ENCODE peak calls at places on chromosomes 13 and 19, in five cellular contexts. E is T follicular helper cell; A is H7; I is iPS-NIHi11; R is activated CD4-positive, alpha-beta T cell treated with anti-CD3 and anti-CD28 coated beads, Interleukin-2, amount 10 ng/mL, durations not matched to agents 7 days and 5 days. W is an unnamed sample.

GRCh38 chr19:3270908-3271307 is 46.4 kb downstream of the CELF5 start:
- DNase-seq in E (peak; percentile 37), A (peak; percentile 86), I (peak; percentile 69), R (peak; percentile 55), W (no peak)

GRCh38 chr19:782195-783043 is 14.8 kb upstream of the PTBP1 start:
- DNase-seq in E (no peak), A (peak; percentile 90), I (peak; percentile 72), R (no peak), W (no peak)

GRCh38 chr13:32354040-32354439 is 38.7 kb downstream of the BRCA2 start:
- DNase-seq in E (no peak), A (no peak), I (no peak), R (no peak), W (no peak)

GRCh38 chr13:28059214-28059613 is 41.2 kb downstream of the FLT3 start:
- DNase-seq in E (peak; percentile 19), A (peak; percentile 40), I (peak; percentile 73), R (peak; percentile 52), W (peak; percentile 53)

GRCh38 chr19:13526552-13526951 is 20.3 kb upstream of the CACNA1A start:
- DNase-seq in E (no peak), A (peak; percentile 52), I (peak; percentile 70), R (peak; percentile 9), W (peak; percentile 47)

GRCh38 chr13:34347784-34348573 is 530.0 kb downstream of the RFC3 start:
- DNase-seq in E (no peak), A (no peak), I (no peak), R (no peak), W (no peak)

GRCh38 chr19:821228-821975 is at the start of gene PLPPR3:
- DNase-seq in E (no peak), A (peak; percentile 93), I (peak; percentile 80), R (no peak), W (no peak)

GRCh38 chr13:84912720-84913119 is 886.5 kb downstream of the SLITRK6 start:
- DNase-seq in E (no peak), A (no peak), I (no peak), R (no peak), W (no peak)

GRCh38 chr13:28540612-28541011 is 45.7 kb upstream of the FLT1 start:
- DNase-seq in E (no peak), A (peak; percentile 60), I (no peak), R (no peak), W (no peak)

GRCh38 chr19:14089412-14089661 is 1.2 kb downstream of the SAMD1 start:
- DNase-seq in E (no peak), A (peak; percentile 74), I (no peak), R (no peak), W (no peak)

GRCh38 chr19:16671652-16672274 is 10.8 kb downstream of the TMEM38A start:
- DNase-seq in E (no peak), A (no peak), I (no peak), R (no peak), W (no peak)

GRCh38 chr19:42199440-42200115 is 17.9 kb downstream of the DEDD2 start:
- DNase-seq in E (no peak), A (peak; percentile 82), I (peak; percentile 65), R (peak; percentile 86), W (no peak)

GRCh38 chr13:48892311-48892710 is 83.4 kb upstream of the FNDC3A start:
- DNase-seq in E (no peak), A (no peak), I (no peak), R (no peak), W (no peak)

GRCh38 chr13:51451467-51452390 is 1.1 kb downstream of the INTS6 start:
- DNase-seq in E (peak; percentile 54), A (peak; percentile 83), I (peak; percentile 74), R (peak; percentile 85), W (peak; percentile 82)

GRCh38 chr19:45804959-45805230 is 10.2 kb downstream of the RSPH6A start:
- DNase-seq in E (no peak), A (no peak), I (no peak), R (no peak), W (no peak)

GRCh38 chr13:41864658-41865057 is 96.3 kb downstream of the VWA8 start:
- DNase-seq in E (no peak), A (no peak), I (no peak), R (no peak), W (peak; percentile 68)

GRCh38 chr13:100542546-100543156 is 45.9 kb downstream of the GGACT start:
- DNase-seq in E (no peak), A (no peak), I (no peak), R (peak; percentile 11), W (peak; percentile 54)

GRCh38 chr19:39384839-39385568 is 5.9 kb downstream of the PAF1 start:
- DNase-seq in E (no peak), A (peak; percentile 76), I (no peak), R (no peak), W (no peak)

GRCh38 chr13:93505104-93505952 is 278.7 kb downstream of the GPC6 start:
- DNase-seq in E (no peak), A (no peak), I (no peak), R (no peak), W (no peak)

GRCh38 chr19:40614595-40615411 is 13.6 kb downstream of the LTBP4 start:
- DNase-seq in E (peak; percentile 78), A (peak; percentile 96), I (peak; percentile 82), R (peak; percentile 83), W (no peak)

GRCh38 chr13:113527272-113527958 is 36.9 kb upstream of the DCUN1D2 start:
- DNase-seq in E (no peak), A (no peak), I (no peak), R (no peak), W (no peak)

GRCh38 chr13:71412231-71412630 is 454.8 kb downstream of the DACH1 start:
- DNase-seq in E (no peak), A (no peak), I (no peak), R (no peak), W (no peak)

GRCh38 chr13:110137677-110138008 is 169.3 kb downstream of the COL4A1 start:
- DNase-seq in E (no peak), A (no peak), I (peak; percentile 61), R (peak; percentile 24), W (no peak)

GRCh38 chr13:30796833-30797601 is 61.7 kb downstream of the ALOX5AP start:
- DNase-seq in E (no peak), A (no peak), I (no peak), R (no peak), W (no peak)

GRCh38 chr13:43058318-43058674 is 34.9 kb downstream of the DNAJC15 start:
- DNase-seq in E (no peak), A (no peak), I (peak; percentile 10), R (peak; percentile 14), W (no peak)

GRCh38 chr19:47414469-47414868 is 4.9 kb downstream of the MEIS3 start:
- DNase-seq in E (no peak), A (peak; percentile 80), I (peak; percentile 52), R (no peak), W (peak; percentile 56)

GRCh38 chr13:29129616-29130015 is 309.5 kb downstream of the MTUS2 start:
- DNase-seq in E (no peak), A (no peak), I (no peak), R (no peak), W (no peak)

GRCh38 chr13:86792153-86792651 is 879.0 kb upstream of the SLITRK5 start:
- DNase-seq in E (no peak), A (peak; percentile 2), I (no peak), R (no peak), W (no peak)

GRCh38 chr13:25423831-25424230 is 52.1 kb downstream of the ATP8A2 start:
- DNase-seq in E (no peak), A (no peak), I (no peak), R (no peak), W (no peak)

GRCh38 chr19:13938361-13939027 is at the start of gene PODNL1:
- DNase-seq in E (no peak), A (peak; percentile 73), I (no peak), R (no peak), W (no peak)

GRCh38 chr19:11587973-11588631 is 9.2 kb upstream of the ZNF627 start:
- DNase-seq in E (no peak), A (no peak), I (no peak), R (no peak), W (no peak)

GRCh38 chr19:11160119-11160768 is 4.7 kb upstream of the SPC24 start:
- DNase-seq in E (no peak), A (peak; percentile 54), I (no peak), R (no peak), W (no peak)

GRCh38 chr13:28047784-28048388 is 52.5 kb downstream of the FLT3 start:
- DNase-seq in E (no peak), A (no peak), I (no peak), R (no peak), W (peak; percentile 77)

GRCh38 chr19:4896372-4896771 is 6.3 kb downstream of the ARRDC5 start:
- DNase-seq in E (no peak), A (peak; percentile 9), I (peak; percentile 7), R (no peak), W (no peak)

GRCh38 chr13:56909896-56910600 is 230.7 kb upstream of the PRR20A start:
- DNase-seq in E (no peak), A (no peak), I (no peak), R (no peak), W (no peak)

GRCh38 chr19:6023085-6023682 is 45.2 kb upstream of the RANBP3 start:
- DNase-seq in E (no peak), A (no peak), I (no peak), R (no peak), W (no peak)

GRCh38 chr19:55300821-55301458 is 17.1 kb downstream of the BRSK1 start:
- DNase-seq in E (no peak), A (no peak), I (no peak), R (no peak), W (no peak)

GRCh38 chr13:31742102-31742695 is 2.9 kb downstream of the RXFP2 start:
- DNase-seq in E (peak; percentile 25), A (peak; percentile 58), I (peak; percentile 74), R (peak; percentile 76), W (peak; percentile 70)

GRCh38 chr19:658916-659839 is 3.8 kb downstream of the RNF126 start:
- DNase-seq in E (peak; percentile 72), A (no peak), I (no peak), R (no peak), W (no peak)